ENCODE peak calls at places on chromosomes 16 and 17, in six cellular contexts. N is fibroblast of pulmonary artery, J is neural progenitor cell, E is fibroblast of mammary gland, U is heart left ventricle, K is dorsolateral prefrontal cortex. T is an unnamed sample.

GRCh38 chr16:11320170-11320569 is 25.1 kb upstream of the RMI2 start:
- DNase-seq in K (no peak), U (no peak), N (no peak), J (no peak), E (no peak), T (no peak)

GRCh38 chr17:56206351-56206750 is 53.1 kb downstream of the ANKFN1 start:
- DNase-seq in N (no peak), U (no peak), J (no peak), K (no peak), E (no peak), T (no peak)

GRCh38 chr17:30173649-30174048 is 57.0 kb downstream of the NSRP1 start:
- DNase-seq in N (no peak), U (no peak), K (no peak), J (no peak), E (no peak), T (no peak)

GRCh38 chr17:77963441-77963840 is 4.9 kb downstream of the TNRC6C start:
- DNase-seq in K (no peak), J (peak), N (peak), U (peak), E (peak), T (no peak)

GRCh38 chr16:88640520-88641247 is 2.3 kb downstream of the IL17C start:
- DNase-seq in J (no peak), E (no peak), U (no peak), K (no peak), N (no peak), T (no peak)

GRCh38 chr16:70767377-70768204 is 33.4 kb downstream of the VAC14 start:
- DNase-seq in E (peak), U (no peak), N (no peak), K (no peak), J (no peak), T (no peak)

GRCh38 chr17:12665263-12666210 is at the start of gene MYOCD:
- DNase-seq in E (no peak), K (no peak), N (no peak), J (peak), U (peak), T (peak)

GRCh38 chr17:80908206-80908605 is 83.4 kb upstream of the CHMP6 start:
- DNase-seq in J (no peak), N (no peak), U (no peak), K (no peak), E (no peak), T (no peak)

GRCh38 chr17:50196826-50197225 is 4.6 kb downstream of the COL1A1 start:
- DNase-seq in J (no peak), K (no peak), E (peak), N (peak), U (no peak), T (peak)

GRCh38 chr16:920722-921121 is 50.1 kb downstream of the LMF1 start:
- DNase-seq in N (peak), K (peak), J (peak), E (peak), U (peak), T (peak)

DNA sequence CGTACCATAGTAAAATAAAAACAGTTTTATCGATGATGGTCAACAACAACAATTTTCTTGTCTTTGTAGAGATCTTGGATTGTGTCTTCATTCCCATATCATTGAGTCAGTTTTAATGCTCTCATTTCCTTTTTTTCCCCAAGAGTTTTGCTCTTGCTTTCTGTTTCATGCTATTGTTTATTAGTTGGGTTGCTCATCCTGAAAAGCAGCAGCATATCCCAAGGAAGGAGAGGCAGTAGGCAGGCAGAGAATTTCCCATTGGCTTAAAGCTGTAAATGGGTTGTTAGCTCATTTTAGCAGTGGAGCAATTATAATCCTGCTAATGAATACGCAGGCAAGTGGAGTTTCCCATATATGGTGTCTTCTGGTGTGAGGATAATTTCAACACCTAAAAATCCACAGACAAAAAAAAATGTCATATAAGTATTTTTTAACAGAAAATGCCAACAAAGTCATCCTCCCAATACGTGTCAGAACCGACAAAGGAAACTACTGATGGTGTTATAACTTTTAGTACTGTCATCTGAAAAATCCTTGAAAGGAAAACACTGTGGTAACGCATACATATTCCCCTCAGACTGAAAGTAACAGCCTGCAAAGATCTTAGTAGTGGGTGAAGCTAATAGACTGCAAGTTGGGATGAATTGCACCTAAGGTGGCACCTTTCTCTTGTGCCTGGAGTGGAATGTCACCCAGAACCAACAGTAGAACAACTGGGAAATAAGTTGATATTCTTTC is 218.3 kb downstream of the FTO start:
- DNase-seq in J (no peak), E (peak), N (no peak), U (no peak), K (no peak), T (no peak)
- H3K4me3 ChIP-seq in J (no peak), E (no peak), N (no peak), U (no peak), K (no peak), T (no peak)

DNA sequence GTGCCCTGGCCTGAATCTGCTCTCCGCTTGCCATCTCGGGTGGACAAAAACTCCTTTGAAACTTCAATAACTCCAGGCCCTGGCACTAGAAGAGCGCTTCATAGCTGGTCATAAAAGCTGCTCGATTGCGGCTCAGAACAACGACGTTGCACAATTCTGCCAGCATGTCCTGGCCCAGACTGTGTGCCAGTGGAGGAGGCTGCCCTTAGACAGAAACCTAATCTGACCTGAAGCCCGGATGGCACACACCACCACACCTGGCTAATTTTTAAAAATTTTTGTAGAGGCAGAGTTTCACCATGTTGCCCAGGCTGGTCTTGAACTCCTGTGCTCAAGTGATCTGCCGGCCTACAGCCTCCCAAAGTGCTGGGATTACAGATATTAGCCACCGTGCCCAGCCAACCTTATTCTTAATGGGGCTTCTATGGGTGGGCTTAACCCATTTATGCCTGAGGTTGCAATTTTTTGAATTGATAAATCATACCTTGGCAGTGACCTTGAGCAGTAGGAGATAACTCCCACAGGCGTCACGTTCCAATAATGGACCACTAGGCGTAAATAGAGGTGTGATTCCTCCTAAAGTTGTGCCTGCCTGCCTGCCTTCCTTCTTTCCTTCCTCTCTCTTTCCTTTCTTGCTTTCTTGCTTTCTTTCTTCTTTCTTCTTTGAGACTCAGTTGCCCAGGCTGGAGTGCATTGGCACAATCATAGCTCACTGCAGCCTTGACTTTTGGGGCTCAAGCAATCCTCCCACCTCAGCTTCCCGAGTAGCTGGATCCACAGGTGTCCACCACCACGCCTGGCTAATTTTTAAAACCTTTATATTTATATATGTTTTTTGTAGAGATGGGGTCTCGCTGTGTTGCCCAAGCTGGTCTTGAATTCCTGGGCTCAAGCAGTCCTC is 1.1 kb upstream of the PPL start:
- DNase-seq in N (no peak), E (no peak), U (no peak), J (no peak), K (no peak), T (no peak)
- H3K4me3 ChIP-seq in N (no peak), E (no peak), U (no peak), J (peak), K (no peak), T (peak)

GRCh38 chr17:58382108-58382884 is 30.3 kb upstream of the SUPT4H1 start:
- DNase-seq in N (no peak), K (no peak), J (no peak), E (no peak), U (no peak), T (no peak)
- H3K4me3 ChIP-seq in N (no peak), K (no peak), J (no peak), E (no peak), U (no peak), T (no peak)

DNA sequence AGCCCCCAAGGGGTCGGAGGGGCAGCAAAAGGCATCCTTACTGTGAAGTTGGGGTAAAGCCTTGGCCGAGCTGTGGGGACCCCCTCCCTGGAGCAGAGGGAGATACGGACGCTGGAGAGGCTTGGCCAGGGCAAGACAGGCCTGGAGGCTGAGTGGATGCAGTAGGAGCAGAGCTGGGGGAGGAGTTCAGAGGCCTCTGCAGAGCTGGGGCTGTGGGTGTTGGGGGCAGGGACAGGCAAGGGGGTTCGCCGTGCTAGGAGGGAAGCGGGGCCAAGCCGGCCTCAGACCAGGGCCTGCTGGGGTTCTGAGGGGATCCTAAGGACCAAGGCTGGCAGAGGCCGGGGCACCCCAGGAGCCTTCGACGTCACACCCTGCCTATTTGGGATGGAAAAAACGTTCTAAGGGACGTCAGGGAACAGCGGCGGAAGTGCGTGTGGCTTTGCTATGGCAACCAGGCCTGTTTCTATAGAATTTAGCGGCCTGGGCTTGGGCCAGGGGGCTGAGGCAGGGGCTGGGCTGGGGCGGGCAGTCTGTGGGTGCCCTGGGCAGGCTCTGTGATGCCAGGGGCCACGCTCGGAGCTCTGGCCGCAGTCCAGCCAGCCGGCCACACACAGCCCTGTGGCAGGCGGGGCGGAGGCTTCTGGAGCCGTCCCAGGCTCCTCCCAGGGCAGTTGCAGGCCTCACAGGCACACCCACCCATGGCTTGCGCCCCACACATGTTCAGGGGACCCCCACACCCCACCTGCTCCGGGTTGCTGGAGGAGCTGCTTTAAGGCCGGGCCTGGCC is 3.7 kb downstream of the TRAF7 start:
- DNase-seq in N (peak), E (peak), J (peak), K (no peak), U (no peak), T (peak)
- H3K4me3 ChIP-seq in N (no peak), E (peak), J (no peak), K (peak), U (peak), T (no peak)

GRCh38 chr17:64187093-64187895 is 57.4 kb upstream of the ERN1 start:
- DNase-seq in K (no peak), E (no peak), J (no peak), N (no peak), U (no peak), T (no peak)

GRCh38 chr17:64192588-64192987 is 62.6 kb upstream of the ERN1 start:
- DNase-seq in U (no peak), K (no peak), E (no peak), J (no peak), N (no peak), T (no peak)

GRCh38 chr17:64188088-64188487 is 58.1 kb upstream of the ERN1 start:
- DNase-seq in E (no peak), K (no peak), N (no peak), U (no peak), J (no peak), T (no peak)

GRCh38 chr17:64186171-64187092 is 56.5 kb upstream of the ERN1 start:
- DNase-seq in K (no peak), J (no peak), U (no peak), N (no peak), E (peak), T (no peak)

GRCh38 chr17:64190468-64190867 is 60.5 kb upstream of the ERN1 start:
- DNase-seq in J (no peak), N (no peak), U (peak), K (no peak), E (no peak), T (no peak)
- H3K4me3 ChIP-seq in J (no peak), N (no peak), U (no peak), K (no peak), E (no peak), T (no peak)